ENCODE peak calls at places on chromosomes 3 and 15, in six cellular contexts. S is MCF 10A; A is B cell; Z is activated naive CD4-positive, alpha-beta T cell treated with anti-CD3 and anti-CD28 coated beads, Interleukin-2, amount 10 ng/mL, durations not matched to agents 7 days and 5 days; R is amniotic epithelial cell; H is posterior vena cava. G is an unnamed sample.

GRCh38 chr15:43067717-43068461 is 37.9 kb downstream of the UBR1 start:
- DNase-seq in S (no peak), A (no peak), Z (no peak), R (peak), H (no peak), G (peak)

GRCh38 chr15:71352125-71352524 is 236.9 kb downstream of the THSD4 start:
- DNase-seq in S (no peak), A (no peak), Z (no peak), R (no peak), H (no peak), G (no peak)

GRCh38 chr15:71261934-71262333 is 146.7 kb downstream of the THSD4 start:
- DNase-seq in S (no peak), A (no peak), Z (no peak), R (peak), H (no peak), G (no peak)

GRCh38 chr15:80419546-80419945 is 15.4 kb downstream of the ARNT2 start:
- DNase-seq in S (no peak), A (no peak), Z (no peak), R (peak), H (no peak), G (no peak)

GRCh38 chr3:16200411-16200810 is 25.9 kb downstream of the GALNT15 start:
- DNase-seq in S (peak), A (no peak), Z (no peak), R (no peak), H (no peak), G (no peak)

GRCh38 chr15:43095243-43095642 is 10.6 kb downstream of the UBR1 start:
- DNase-seq in S (no peak), A (no peak), Z (no peak), R (peak), H (no peak), G (no peak)

GRCh38 chr15:77541421-77542181 is 91.1 kb downstream of the LINGO1 start:
- DNase-seq in S (no peak), A (no peak), Z (no peak), R (no peak), H (peak), G (no peak)

GRCh38 chr3:176848431-176849214 is 348.7 kb downstream of the TBL1XR1 start:
- DNase-seq in S (peak), A (no peak), Z (no peak), R (peak), H (no peak), G (no peak)

GRCh38 chr3:65560901-65561300 is 477.8 kb downstream of the MAGI1 start:
- DNase-seq in S (no peak), A (no peak), Z (no peak), R (no peak), H (no peak), G (no peak)

GRCh38 chr3:21017115-21017852 is 733.7 kb downstream of the ZNF385D start:
- DNase-seq in S (peak), A (no peak), Z (no peak), R (peak), H (no peak), G (peak)

GRCh38 chr3:134076816-134077215 is 47.1 kb upstream of the SLCO2A1 start:
- DNase-seq in S (no peak), A (no peak), Z (no peak), R (no peak), H (no peak), G (no peak)

GRCh38 chr3:112744068-112744467 is 102.6 kb downstream of the CD200R1L start:
- DNase-seq in S (no peak), A (no peak), Z (no peak), R (no peak), H (no peak), G (no peak)

GRCh38 chr3:46566040-46566631 is at the start of gene LRRC2:
- DNase-seq in S (no peak), A (peak), Z (peak), R (peak), H (no peak), G (no peak)

GRCh38 chr15:38701134-38701533 is 136.5 kb upstream of the RASGRP1 start:
- DNase-seq in S (no peak), A (no peak), Z (no peak), R (no peak), H (no peak), G (no peak)

GRCh38 chr3:145807990-145808389 is 353.0 kb downstream of the PLOD2 start:
- DNase-seq in S (peak), A (no peak), Z (no peak), R (peak), H (no peak), G (no peak)

GRCh38 chr3:187713504-187713903 is 11.1 kb upstream of the RTP2 start:
- DNase-seq in S (peak), A (no peak), Z (peak), R (peak), H (no peak), G (peak)

GRCh38 chr3:58179235-58180098 is 31.3 kb downstream of the DNASE1L3 start:
- DNase-seq in S (no peak), A (no peak), Z (no peak), R (no peak), H (peak), G (no peak)

GRCh38 chr15:68706256-68706655 is 114.4 kb downstream of the ANP32A start:
- DNase-seq in S (no peak), A (no peak), Z (no peak), R (no peak), H (no peak), G (no peak)

GRCh38 chr15:98943609-98944111 is 63.9 kb downstream of the PGPEP1L start:
- DNase-seq in S (no peak), A (no peak), Z (no peak), R (peak), H (no peak), G (no peak)

GRCh38 chr15:96146711-96147110 is 183.8 kb upstream of the NR2F2 start:
- DNase-seq in S (no peak), A (no peak), Z (no peak), R (peak), H (no peak), G (no peak)

GRCh38 chr15:61130945-61131597 is 98.0 kb downstream of the RORA start:
- DNase-seq in S (no peak), A (no peak), Z (no peak), R (no peak), H (no peak), G (no peak)

GRCh38 chr3:16090013-16090412 is 84.5 kb upstream of the GALNT15 start:
- DNase-seq in S (peak), A (no peak), Z (no peak), R (peak), H (no peak), G (no peak)

GRCh38 chr3:31766654-31767053 is 214.4 kb downstream of the OSBPL10 start:
- DNase-seq in S (no peak), A (no peak), Z (no peak), R (no peak), H (no peak), G (no peak)

GRCh38 chr15:80988148-80988796 is 1.3 kb downstream of the MESD start:
- DNase-seq in S (no peak), A (no peak), Z (no peak), R (peak), H (no peak), G (no peak)

GRCh38 chr3:27195059-27195458 is 174.1 kb downstream of the NEK10 start:
- DNase-seq in S (peak), A (no peak), Z (no peak), R (no peak), H (no peak), G (no peak)

GRCh38 chr3:37559461-37559860 is 302.2 kb upstream of the CTDSPL start:
- DNase-seq in S (no peak), A (no peak), Z (no peak), R (no peak), H (no peak), G (no peak)

GRCh38 chr15:31606942-31607497 is 280.4 kb downstream of the KLF13 start:
- DNase-seq in S (no peak), A (no peak), Z (no peak), R (peak), H (no peak), G (no peak)

GRCh38 chr15:69783211-69783610 is 314.5 kb downstream of the TLE3 start:
- DNase-seq in S (no peak), A (no peak), Z (no peak), R (no peak), H (no peak), G (no peak)

GRCh38 chr3:121626495-121626894 is 33.3 kb downstream of the FBXO40 start:
- DNase-seq in S (no peak), A (no peak), Z (no peak), R (no peak), H (no peak), G (no peak)

GRCh38 chr15:59283717-59284336 is 77.2 kb downstream of the LDHAL6B start:
- DNase-seq in S (peak), A (no peak), Z (no peak), R (no peak), H (no peak), G (no peak)

GRCh38 chr15:22839046-22839705 is 710 bp downstream of the NIPA2 start:
- DNase-seq in S (peak), A (peak), Z (no peak), R (no peak), H (no peak), G (no peak)

GRCh38 chr15:62779041-62779810 is 263.3 kb upstream of the TPM1 start:
- DNase-seq in S (peak), A (no peak), Z (no peak), R (peak), H (no peak), G (no peak)

GRCh38 chr3:127632441-127632840 is 3.5 kb downstream of the PODXL2 start:
- DNase-seq in S (no peak), A (no peak), Z (no peak), R (no peak), H (peak), G (no peak)

GRCh38 chr3:106004137-106004600 is 135.4 kb upstream of the CBLB start:
- DNase-seq in S (peak), A (no peak), Z (no peak), R (peak), H (no peak), G (no peak)

GRCh38 chr15:58903232-58903631 is 30.2 kb downstream of the SLTM start:
- DNase-seq in S (no peak), A (no peak), Z (no peak), R (no peak), H (no peak), G (no peak)

GRCh38 chr3:126418661-126419131 is 24.0 kb downstream of the CFAP100 start:
- DNase-seq in S (no peak), A (no peak), Z (no peak), R (no peak), H (peak), G (no peak)